ENCODE peak calls at places on chromosomes 1 and 21, in nine cellular contexts. One of them, this sample, is unnamed.

GRCh38 chr1:174052621-174053020 is 30.5 kb upstream of the RC3H1 start:
- DNase-seq in ovary: no peak
- DNase-seq in neuronal stem cell: no peak
- DNase-seq in heart right ventricle: no peak
- DNase-seq in astrocyte: no peak
- DNase-seq in pancreas: no peak
- DNase-seq in transverse colon: no peak
- DNase-seq in body of pancreas: no peak
- DNase-seq in suprapubic skin: no peak
- DNase-seq in this sample: no peak

GRCh38 chr21:28393279-28393678 is 599.4 kb downstream of the LTN1 start:
- DNase-seq in ovary: no peak
- DNase-seq in neuronal stem cell: no peak
- DNase-seq in heart right ventricle: no peak
- DNase-seq in astrocyte: peak; percentile 29
- DNase-seq in pancreas: peak; percentile 75
- DNase-seq in transverse colon: peak; percentile 83
- DNase-seq in body of pancreas: peak; percentile 88
- DNase-seq in suprapubic skin: no peak
- DNase-seq in this sample: no peak

GRCh38 chr1:95733671-95734070 is 499.7 kb downstream of the RWDD3 start:
- DNase-seq in ovary: no peak
- DNase-seq in neuronal stem cell: no peak
- DNase-seq in heart right ventricle: no peak
- DNase-seq in astrocyte: no peak
- DNase-seq in pancreas: no peak
- DNase-seq in transverse colon: no peak
- DNase-seq in body of pancreas: no peak
- DNase-seq in suprapubic skin: no peak
- DNase-seq in this sample: no peak

GRCh38 chr21:14259669-14260458 is 43.9 kb downstream of the RBM11 start:
- DNase-seq in ovary: no peak
- DNase-seq in neuronal stem cell: peak; percentile 53
- DNase-seq in heart right ventricle: no peak
- DNase-seq in astrocyte: peak; percentile 13
- DNase-seq in pancreas: no peak
- DNase-seq in transverse colon: no peak
- DNase-seq in body of pancreas: no peak
- DNase-seq in suprapubic skin: no peak
- DNase-seq in this sample: no peak

GRCh38 chr1:165073402-165074007 is 283.0 kb downstream of the LMX1A start:
- DNase-seq in ovary: no peak
- DNase-seq in neuronal stem cell: peak; percentile 47
- DNase-seq in heart right ventricle: no peak
- DNase-seq in astrocyte: peak; percentile 27
- DNase-seq in pancreas: peak; percentile 28
- DNase-seq in transverse colon: no peak
- DNase-seq in body of pancreas: peak; percentile 27
- DNase-seq in suprapubic skin: no peak
- DNase-seq in this sample: no peak

GRCh38 chr1:98046031-98046641 is 125.3 kb upstream of the DPYD start:
- DNase-seq in ovary: no peak
- DNase-seq in neuronal stem cell: no peak
- DNase-seq in heart right ventricle: no peak
- DNase-seq in astrocyte: peak; percentile 48
- DNase-seq in pancreas: no peak
- DNase-seq in transverse colon: no peak
- DNase-seq in body of pancreas: no peak
- DNase-seq in suprapubic skin: peak; percentile 45
- DNase-seq in this sample: peak; percentile 38

GRCh38 chr1:156096640-156097391 is 14.6 kb upstream of the MEX3A start:
- DNase-seq in ovary: peak; percentile 95
- DNase-seq in neuronal stem cell: no peak
- DNase-seq in heart right ventricle: peak; percentile 92
- DNase-seq in astrocyte: peak; percentile 55
- DNase-seq in pancreas: peak; percentile 90
- DNase-seq in transverse colon: peak; percentile 93
- DNase-seq in body of pancreas: peak; percentile 91
- DNase-seq in suprapubic skin: peak; percentile 96
- DNase-seq in this sample: peak; percentile 89

GRCh38 chr1:163195728-163196448 is 6.8 kb downstream of the RGS5 start:
- DNase-seq in ovary: no peak
- DNase-seq in neuronal stem cell: no peak
- DNase-seq in heart right ventricle: peak; percentile 42
- DNase-seq in astrocyte: peak; percentile 70
- DNase-seq in pancreas: no peak
- DNase-seq in transverse colon: no peak
- DNase-seq in body of pancreas: no peak
- DNase-seq in suprapubic skin: no peak
- DNase-seq in this sample: no peak

GRCh38 chr1:24441996-24442668 is 26.5 kb downstream of the NIPAL3 start:
- DNase-seq in ovary: no peak
- DNase-seq in neuronal stem cell: no peak
- DNase-seq in heart right ventricle: no peak
- DNase-seq in astrocyte: no peak
- DNase-seq in pancreas: no peak
- DNase-seq in transverse colon: no peak
- DNase-seq in body of pancreas: no peak
- DNase-seq in suprapubic skin: no peak
- DNase-seq in this sample: no peak

GRCh38 chr1:228217551-228218344 is 9.9 kb downstream of the OBSCN start:
- DNase-seq in ovary: no peak
- DNase-seq in neuronal stem cell: no peak
- DNase-seq in heart right ventricle: no peak
- DNase-seq in astrocyte: no peak
- DNase-seq in pancreas: no peak
- DNase-seq in transverse colon: no peak
- DNase-seq in body of pancreas: no peak
- DNase-seq in suprapubic skin: no peak
- DNase-seq in this sample: no peak
- H3K36me3 ChIP-seq in ovary: no peaks in the 10 kb centered on the region
- H3K36me3 ChIP-seq in neuronal stem cell: no peaks in the 10 kb centered on the region
- H3K36me3 ChIP-seq in heart right ventricle: peaks cover 72% of the 10 kb centered on the region
- H3K36me3 ChIP-seq in astrocyte: no peaks in the 10 kb centered on the region
- H3K36me3 ChIP-seq in pancreas: no peaks in the 10 kb centered on the region
- H3K36me3 ChIP-seq in transverse colon: no peaks in the 10 kb centered on the region
- H3K36me3 ChIP-seq in body of pancreas: no peaks in the 10 kb centered on the region
- H3K36me3 ChIP-seq in suprapubic skin: peaks cover 13% of the 10 kb centered on the region
- H3K36me3 ChIP-seq in this sample: no peaks in the 10 kb centered on the region

GRCh38 chr1:43425045-43425444 is 28.7 kb downstream of the HYI start:
- DNase-seq in ovary: no peak
- DNase-seq in neuronal stem cell: no peak
- DNase-seq in heart right ventricle: no peak
- DNase-seq in astrocyte: no peak
- DNase-seq in pancreas: no peak
- DNase-seq in transverse colon: no peak
- DNase-seq in body of pancreas: no peak
- DNase-seq in suprapubic skin: no peak
- DNase-seq in this sample: no peak

GRCh38 chr1:43427524-43427923 is 26.2 kb downstream of the HYI start:
- DNase-seq in ovary: no peak
- DNase-seq in neuronal stem cell: no peak
- DNase-seq in heart right ventricle: no peak
- DNase-seq in astrocyte: no peak
- DNase-seq in pancreas: no peak
- DNase-seq in transverse colon: no peak
- DNase-seq in body of pancreas: peak; percentile 21
- DNase-seq in suprapubic skin: no peak
- DNase-seq in this sample: no peak

GRCh38 chr1:43423672-43424550 is 29.8 kb downstream of the HYI start:
- DNase-seq in ovary: no peak
- DNase-seq in neuronal stem cell: no peak
- DNase-seq in heart right ventricle: no peak
- DNase-seq in astrocyte: no peak
- DNase-seq in pancreas: no peak
- DNase-seq in transverse colon: peak; percentile 46
- DNase-seq in body of pancreas: no peak
- DNase-seq in suprapubic skin: no peak
- DNase-seq in this sample: no peak

GRCh38 chr1:43427941-43428340 is 25.8 kb downstream of the HYI start:
- DNase-seq in ovary: no peak
- DNase-seq in neuronal stem cell: no peak
- DNase-seq in heart right ventricle: no peak
- DNase-seq in astrocyte: no peak
- DNase-seq in pancreas: no peak
- DNase-seq in transverse colon: no peak
- DNase-seq in body of pancreas: no peak
- DNase-seq in suprapubic skin: no peak
- DNase-seq in this sample: no peak

DNA sequence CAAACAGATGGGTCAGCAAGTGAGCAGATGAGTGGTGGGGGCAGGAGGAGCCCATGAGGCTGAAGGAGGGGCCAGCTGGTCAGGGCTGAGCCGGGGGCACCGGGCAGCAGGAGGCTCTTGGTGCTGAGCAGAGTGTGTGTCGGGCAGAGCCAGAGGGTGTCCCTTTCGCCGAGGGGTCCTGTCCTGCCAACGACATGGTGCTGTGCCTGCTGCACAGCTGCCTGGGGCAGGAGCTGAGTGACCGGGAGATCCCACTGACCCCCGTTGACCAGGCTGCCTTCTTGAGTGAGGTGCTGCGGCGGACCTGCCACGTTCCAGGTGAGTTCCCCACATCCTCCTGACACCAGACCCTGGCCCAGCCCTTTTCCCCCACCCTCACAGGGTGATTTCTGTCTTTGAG is 27.5 kb downstream of the HYI start:
- DNase-seq in ovary: no peak
- DNase-seq in neuronal stem cell: no peak
- DNase-seq in heart right ventricle: no peak
- DNase-seq in astrocyte: no peak
- DNase-seq in pancreas: no peak
- DNase-seq in transverse colon: no peak
- DNase-seq in body of pancreas: no peak
- DNase-seq in suprapubic skin: no peak
- DNase-seq in this sample: no peak
- H3K36me3 ChIP-seq in ovary: no peaks in the 10 kb centered on the region
- H3K36me3 ChIP-seq in neuronal stem cell: peaks cover 95% of the 10 kb centered on the region
- H3K36me3 ChIP-seq in heart right ventricle: peaks cover 100% of the 10 kb centered on the region
- H3K36me3 ChIP-seq in astrocyte: peaks cover 59% of the 10 kb centered on the region
- H3K36me3 ChIP-seq in pancreas: peaks cover 84% of the 10 kb centered on the region
- H3K36me3 ChIP-seq in transverse colon: no peaks in the 10 kb centered on the region
- H3K36me3 ChIP-seq in body of pancreas: peaks cover 5% of the 10 kb centered on the region
- H3K36me3 ChIP-seq in suprapubic skin: peaks cover 96% of the 10 kb centered on the region
- H3K36me3 ChIP-seq in this sample: peaks cover 86% of the 10 kb centered on the region

GRCh38 chr1:6630027-6630426 is 5.4 kb downstream of the THAP3 start:
- DNase-seq in ovary: no peak
- DNase-seq in neuronal stem cell: no peak
- DNase-seq in heart right ventricle: no peak
- DNase-seq in astrocyte: no peak
- DNase-seq in pancreas: no peak
- DNase-seq in transverse colon: no peak
- DNase-seq in body of pancreas: no peak
- DNase-seq in suprapubic skin: no peak
- DNase-seq in this sample: no peak
- H3K36me3 ChIP-seq in ovary: no peaks in the 10 kb centered on the region
- H3K36me3 ChIP-seq in neuronal stem cell: peaks cover 85% of the 10 kb centered on the region
- H3K36me3 ChIP-seq in heart right ventricle: peaks cover 86% of the 10 kb centered on the region
- H3K36me3 ChIP-seq in astrocyte: peaks cover 3% of the 10 kb centered on the region
- H3K36me3 ChIP-seq in pancreas: peaks cover 21% of the 10 kb centered on the region
- H3K36me3 ChIP-seq in transverse colon: no peaks in the 10 kb centered on the region
- H3K36me3 ChIP-seq in body of pancreas: peaks cover 3% of the 10 kb centered on the region
- H3K36me3 ChIP-seq in suprapubic skin: peaks cover 71% of the 10 kb centered on the region
- H3K36me3 ChIP-seq in this sample: peaks cover 88% of the 10 kb centered on the region

GRCh38 chr1:21886486-21887215 is 50.5 kb downstream of the HSPG2 start:
- DNase-seq in ovary: no peak
- DNase-seq in neuronal stem cell: no peak
- DNase-seq in heart right ventricle: no peak
- DNase-seq in astrocyte: no peak
- DNase-seq in pancreas: no peak
- DNase-seq in transverse colon: no peak
- DNase-seq in body of pancreas: no peak
- DNase-seq in suprapubic skin: no peak
- DNase-seq in this sample: no peak

GRCh38 chr1:21882721-21883415 is 54.2 kb downstream of the HSPG2 start:
- DNase-seq in ovary: no peak
- DNase-seq in neuronal stem cell: no peak
- DNase-seq in heart right ventricle: no peak
- DNase-seq in astrocyte: no peak
- DNase-seq in pancreas: no peak
- DNase-seq in transverse colon: no peak
- DNase-seq in body of pancreas: no peak
- DNase-seq in suprapubic skin: no peak
- DNase-seq in this sample: no peak

GRCh38 chr1:21887216-21887736 is 49.8 kb downstream of the HSPG2 start:
- DNase-seq in ovary: no peak
- DNase-seq in neuronal stem cell: no peak
- DNase-seq in heart right ventricle: no peak
- DNase-seq in astrocyte: no peak
- DNase-seq in pancreas: no peak
- DNase-seq in transverse colon: no peak
- DNase-seq in body of pancreas: no peak
- DNase-seq in suprapubic skin: no peak
- DNase-seq in this sample: no peak

GRCh38 chr1:21885236-21886037 is 51.7 kb downstream of the HSPG2 start:
- DNase-seq in ovary: no peak
- DNase-seq in neuronal stem cell: no peak
- DNase-seq in heart right ventricle: no peak
- DNase-seq in astrocyte: no peak
- DNase-seq in pancreas: no peak
- DNase-seq in transverse colon: no peak
- DNase-seq in body of pancreas: no peak
- DNase-seq in suprapubic skin: no peak
- DNase-seq in this sample: no peak

DNA sequence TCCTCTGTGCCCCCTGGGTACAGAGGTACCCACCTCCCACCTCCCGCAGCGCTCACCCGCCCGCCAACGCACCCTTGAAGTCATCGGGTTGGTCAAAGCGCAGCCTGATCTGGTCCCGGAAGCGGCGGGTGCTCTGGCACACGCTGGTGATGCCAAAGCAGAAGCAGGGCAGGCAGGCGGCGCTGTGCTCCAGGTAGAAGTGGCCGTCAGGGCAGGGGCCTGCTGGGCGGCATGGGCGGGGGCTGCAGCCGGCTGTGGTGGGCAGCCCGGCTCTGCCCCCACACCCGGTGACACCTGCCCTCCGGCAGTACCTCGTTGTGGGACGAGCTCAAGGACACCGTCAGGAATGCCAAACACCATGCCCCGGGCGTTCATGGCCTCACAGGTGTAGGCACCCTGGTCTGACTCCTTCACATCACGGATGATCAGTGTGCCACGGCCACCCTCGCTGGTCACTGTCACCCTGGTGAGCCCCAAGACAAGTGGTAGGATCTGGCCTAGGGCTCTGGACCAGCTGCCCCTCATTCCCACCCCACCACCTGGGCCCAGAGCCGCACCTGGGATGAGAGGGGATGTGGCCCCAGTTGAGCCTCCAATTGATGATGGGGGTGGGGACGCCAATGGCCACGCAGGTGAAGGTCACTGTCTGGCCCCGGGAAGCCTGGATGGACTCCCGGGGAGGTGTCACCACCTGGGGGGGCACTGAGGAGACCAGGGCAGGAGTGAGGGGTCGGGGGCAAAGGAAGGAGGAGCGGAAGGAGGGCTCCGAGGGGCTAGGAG is 52.5 kb downstream of the HSPG2 start:
- DNase-seq in ovary: no peak
- DNase-seq in neuronal stem cell: no peak
- DNase-seq in heart right ventricle: no peak
- DNase-seq in astrocyte: no peak
- DNase-seq in pancreas: no peak
- DNase-seq in transverse colon: no peak
- DNase-seq in body of pancreas: no peak
- DNase-seq in suprapubic skin: no peak
- DNase-seq in this sample: no peak
- H3K36me3 ChIP-seq in ovary: no peaks in the 10 kb centered on the region
- H3K36me3 ChIP-seq in neuronal stem cell: peaks cover 74% of the 10 kb centered on the region
- H3K36me3 ChIP-seq in heart right ventricle: peaks cover 100% of the 10 kb centered on the region
- H3K36me3 ChIP-seq in astrocyte: peaks cover 21% of the 10 kb centered on the region
- H3K36me3 ChIP-seq in pancreas: peaks cover 18% of the 10 kb centered on the region
- H3K36me3 ChIP-seq in transverse colon: no peaks in the 10 kb centered on the region
- H3K36me3 ChIP-seq in body of pancreas: peaks cover 3% of the 10 kb centered on the region
- H3K36me3 ChIP-seq in suprapubic skin: peaks cover 86% of the 10 kb centered on the region
- H3K36me3 ChIP-seq in this sample: peaks cover 93% of the 10 kb centered on the region

This sample was measured in SJSA1.